ENCODE peak calls at places on chromosomes 3 and 15, in nine cellular contexts. One of them, this sample, is unnamed.

GRCh38 chr15:62857411-62857853 is 185.1 kb upstream of the TPM1 start:
- DNase-seq in stimulated activated CD4-positive, alpha-beta T cell treated with anti-CD3 and anti-CD28 coated beads, Interleukin-15, amount 100 ng/mL, for 1 hour: no peak
- DNase-seq in endothelial cell: no peak
- DNase-seq in activated CD4-positive, CD25-positive, alpha-beta regulatory T cell: no peak
- DNase-seq in uterus: no peak
- DNase-seq in pons: no peak
- DNase-seq in HT1080: peak
- DNase-seq in NCI-H1092 treated with DMSO at 0.1 percent for 48 hours: no peak
- DNase-seq in foreskin keratinocyte: peak
- DNase-seq in this sample: no peak

GRCh38 chr3:56456117-56456516 is 12.2 kb downstream of the ERC2 start:
- DNase-seq in stimulated activated CD4-positive, alpha-beta T cell treated with anti-CD3 and anti-CD28 coated beads, Interleukin-15, amount 100 ng/mL, for 1 hour: no peak
- DNase-seq in endothelial cell: no peak
- DNase-seq in activated CD4-positive, CD25-positive, alpha-beta regulatory T cell: no peak
- DNase-seq in uterus: no peak
- DNase-seq in pons: no peak
- DNase-seq in HT1080: no peak
- DNase-seq in NCI-H1092 treated with DMSO at 0.1 percent for 48 hours: peak
- DNase-seq in foreskin keratinocyte: no peak
- DNase-seq in this sample: no peak

GRCh38 chr15:25171856-25172687 is 217.3 kb downstream of the SNRPN start:
- DNase-seq in stimulated activated CD4-positive, alpha-beta T cell treated with anti-CD3 and anti-CD28 coated beads, Interleukin-15, amount 100 ng/mL, for 1 hour: no peak
- DNase-seq in endothelial cell: peak
- DNase-seq in activated CD4-positive, CD25-positive, alpha-beta regulatory T cell: no peak
- DNase-seq in uterus: peak
- DNase-seq in pons: no peak
- DNase-seq in HT1080: no peak
- DNase-seq in NCI-H1092 treated with DMSO at 0.1 percent for 48 hours: no peak
- DNase-seq in foreskin keratinocyte: no peak
- DNase-seq in this sample: no peak

GRCh38 chr3:6799264-6799915 is 61.5 kb upstream of the GRM7 start:
- DNase-seq in stimulated activated CD4-positive, alpha-beta T cell treated with anti-CD3 and anti-CD28 coated beads, Interleukin-15, amount 100 ng/mL, for 1 hour: no peak
- DNase-seq in endothelial cell: peak
- DNase-seq in activated CD4-positive, CD25-positive, alpha-beta regulatory T cell: no peak
- DNase-seq in uterus: no peak
- DNase-seq in pons: peak
- DNase-seq in HT1080: no peak
- DNase-seq in NCI-H1092 treated with DMSO at 0.1 percent for 48 hours: no peak
- DNase-seq in foreskin keratinocyte: no peak
- DNase-seq in this sample: peak

GRCh38 chr15:93982226-93982641 is 249.1 kb upstream of the MCTP2 start:
- DNase-seq in stimulated activated CD4-positive, alpha-beta T cell treated with anti-CD3 and anti-CD28 coated beads, Interleukin-15, amount 100 ng/mL, for 1 hour: no peak
- DNase-seq in endothelial cell: no peak
- DNase-seq in activated CD4-positive, CD25-positive, alpha-beta regulatory T cell: no peak
- DNase-seq in uterus: peak
- DNase-seq in pons: peak
- DNase-seq in HT1080: no peak
- DNase-seq in NCI-H1092 treated with DMSO at 0.1 percent for 48 hours: no peak
- DNase-seq in foreskin keratinocyte: no peak
- DNase-seq in this sample: no peak

GRCh38 chr15:50108446-50108845 is 10.6 kb downstream of the ATP8B4 start:
- DNase-seq in stimulated activated CD4-positive, alpha-beta T cell treated with anti-CD3 and anti-CD28 coated beads, Interleukin-15, amount 100 ng/mL, for 1 hour: no peak
- DNase-seq in endothelial cell: no peak
- DNase-seq in activated CD4-positive, CD25-positive, alpha-beta regulatory T cell: no peak
- DNase-seq in uterus: no peak
- DNase-seq in pons: no peak
- DNase-seq in HT1080: no peak
- DNase-seq in NCI-H1092 treated with DMSO at 0.1 percent for 48 hours: no peak
- DNase-seq in foreskin keratinocyte: no peak
- DNase-seq in this sample: no peak

GRCh38 chr3:178719036-178719635 is 182.9 kb downstream of the KCNMB2 start:
- DNase-seq in stimulated activated CD4-positive, alpha-beta T cell treated with anti-CD3 and anti-CD28 coated beads, Interleukin-15, amount 100 ng/mL, for 1 hour: no peak
- DNase-seq in endothelial cell: no peak
- DNase-seq in activated CD4-positive, CD25-positive, alpha-beta regulatory T cell: no peak
- DNase-seq in uterus: no peak
- DNase-seq in pons: no peak
- DNase-seq in HT1080: no peak
- DNase-seq in NCI-H1092 treated with DMSO at 0.1 percent for 48 hours: no peak
- DNase-seq in foreskin keratinocyte: no peak
- DNase-seq in this sample: no peak

GRCh38 chr3:11705049-11705448 is 61.3 kb upstream of the VGLL4 start:
- DNase-seq in stimulated activated CD4-positive, alpha-beta T cell treated with anti-CD3 and anti-CD28 coated beads, Interleukin-15, amount 100 ng/mL, for 1 hour: no peak
- DNase-seq in endothelial cell: no peak
- DNase-seq in activated CD4-positive, CD25-positive, alpha-beta regulatory T cell: no peak
- DNase-seq in uterus: no peak
- DNase-seq in pons: no peak
- DNase-seq in HT1080: no peak
- DNase-seq in NCI-H1092 treated with DMSO at 0.1 percent for 48 hours: no peak
- DNase-seq in foreskin keratinocyte: no peak
- DNase-seq in this sample: no peak

GRCh38 chr3:196942915-196943277 is 568 bp upstream of the NCBP2 start:
- DNase-seq in stimulated activated CD4-positive, alpha-beta T cell treated with anti-CD3 and anti-CD28 coated beads, Interleukin-15, amount 100 ng/mL, for 1 hour: no peak
- DNase-seq in endothelial cell: no peak
- DNase-seq in activated CD4-positive, CD25-positive, alpha-beta regulatory T cell: no peak
- DNase-seq in uterus: no peak
- DNase-seq in pons: peak
- DNase-seq in HT1080: no peak
- DNase-seq in NCI-H1092 treated with DMSO at 0.1 percent for 48 hours: no peak
- DNase-seq in foreskin keratinocyte: no peak
- DNase-seq in this sample: peak

GRCh38 chr3:130425484-130425883 is 80.0 kb downstream of the COL6A5 start:
- DNase-seq in stimulated activated CD4-positive, alpha-beta T cell treated with anti-CD3 and anti-CD28 coated beads, Interleukin-15, amount 100 ng/mL, for 1 hour: no peak
- DNase-seq in endothelial cell: no peak
- DNase-seq in activated CD4-positive, CD25-positive, alpha-beta regulatory T cell: no peak
- DNase-seq in uterus: no peak
- DNase-seq in pons: no peak
- DNase-seq in HT1080: no peak
- DNase-seq in NCI-H1092 treated with DMSO at 0.1 percent for 48 hours: no peak
- DNase-seq in foreskin keratinocyte: no peak
- DNase-seq in this sample: no peak

GRCh38 chr3:43906847-43907507 is 216.2 kb downstream of the ABHD5 start:
- DNase-seq in stimulated activated CD4-positive, alpha-beta T cell treated with anti-CD3 and anti-CD28 coated beads, Interleukin-15, amount 100 ng/mL, for 1 hour: no peak
- DNase-seq in endothelial cell: no peak
- DNase-seq in activated CD4-positive, CD25-positive, alpha-beta regulatory T cell: no peak
- DNase-seq in uterus: no peak
- DNase-seq in pons: no peak
- DNase-seq in HT1080: no peak
- DNase-seq in NCI-H1092 treated with DMSO at 0.1 percent for 48 hours: no peak
- DNase-seq in foreskin keratinocyte: no peak
- DNase-seq in this sample: no peak

GRCh38 chr15:87954783-87955182 is 301.8 kb downstream of the NTRK3 start:
- DNase-seq in stimulated activated CD4-positive, alpha-beta T cell treated with anti-CD3 and anti-CD28 coated beads, Interleukin-15, amount 100 ng/mL, for 1 hour: no peak
- DNase-seq in endothelial cell: no peak
- DNase-seq in activated CD4-positive, CD25-positive, alpha-beta regulatory T cell: no peak
- DNase-seq in uterus: no peak
- DNase-seq in pons: no peak
- DNase-seq in HT1080: no peak
- DNase-seq in NCI-H1092 treated with DMSO at 0.1 percent for 48 hours: no peak
- DNase-seq in foreskin keratinocyte: no peak
- DNase-seq in this sample: no peak

GRCh38 chr3:136343873-136344281 is 93.7 kb downstream of the PCCB start:
- DNase-seq in stimulated activated CD4-positive, alpha-beta T cell treated with anti-CD3 and anti-CD28 coated beads, Interleukin-15, amount 100 ng/mL, for 1 hour: no peak
- DNase-seq in endothelial cell: no peak
- DNase-seq in activated CD4-positive, CD25-positive, alpha-beta regulatory T cell: no peak
- DNase-seq in uterus: peak
- DNase-seq in pons: peak
- DNase-seq in HT1080: peak
- DNase-seq in NCI-H1092 treated with DMSO at 0.1 percent for 48 hours: no peak
- DNase-seq in foreskin keratinocyte: peak
- DNase-seq in this sample: no peak

GRCh38 chr3:151686257-151686656 is 47.5 kb upstream of the AADACL2 start:
- DNase-seq in stimulated activated CD4-positive, alpha-beta T cell treated with anti-CD3 and anti-CD28 coated beads, Interleukin-15, amount 100 ng/mL, for 1 hour: no peak
- DNase-seq in endothelial cell: no peak
- DNase-seq in activated CD4-positive, CD25-positive, alpha-beta regulatory T cell: no peak
- DNase-seq in uterus: no peak
- DNase-seq in pons: no peak
- DNase-seq in HT1080: peak
- DNase-seq in NCI-H1092 treated with DMSO at 0.1 percent for 48 hours: no peak
- DNase-seq in foreskin keratinocyte: no peak
- DNase-seq in this sample: no peak

GRCh38 chr3:172746476-172746875 is 4.0 kb upstream of the ECT2 start:
- DNase-seq in stimulated activated CD4-positive, alpha-beta T cell treated with anti-CD3 and anti-CD28 coated beads, Interleukin-15, amount 100 ng/mL, for 1 hour: no peak
- DNase-seq in endothelial cell: no peak
- DNase-seq in activated CD4-positive, CD25-positive, alpha-beta regulatory T cell: no peak
- DNase-seq in uterus: no peak
- DNase-seq in pons: no peak
- DNase-seq in HT1080: peak
- DNase-seq in NCI-H1092 treated with DMSO at 0.1 percent for 48 hours: no peak
- DNase-seq in foreskin keratinocyte: no peak
- DNase-seq in this sample: no peak